ENCODE peak calls at places on chromosomes 13 and 19, in nine cellular contexts. One of them, this sample, is unnamed.
A peak's percentile ranks its signal among the peaks of the same experiment; 100 is the strongest.

GRCh38 chr13:110984798-110985197 is 69.9 kb upstream of the ANKRD10 start:
- DNase-seq in bronchial epithelial cell: no peak
- DNase-seq in CD8-positive, alpha-beta T cell: no peak
- DNase-seq in iPS-NIHi11: no peak
- DNase-seq in hepatic stellate cell: no peak
- DNase-seq in HEK293T: no peak
- DNase-seq in NCI-H1930: no peak
- DNase-seq in NCI-H1105 treated with DMSO at 0.1 percent for 48 hours: no peak
- DNase-seq in stimulated activated CD4-positive, alpha-beta T cell treated with anti-CD3 and anti-CD28 coated beads, Interleukin-15, amount 100 ng/mL, for 24 hours: no peak
- DNase-seq in this sample: no peak

GRCh38 chr19:41064974-41065569 is 23.2 kb upstream of the CYP2A13 start:
- DNase-seq in NCI-H1105 treated with DMSO at 0.1 percent for 48 hours: no peak
- DNase-seq in stimulated activated CD4-positive, alpha-beta T cell treated with anti-CD3 and anti-CD28 coated beads, Interleukin-15, amount 100 ng/mL, for 24 hours: no peak
- DNase-seq in bronchial epithelial cell: peak; percentile 24
- DNase-seq in HEK293T: peak; percentile 41
- DNase-seq in CD8-positive, alpha-beta T cell: no peak
- DNase-seq in hepatic stellate cell: peak; percentile 25
- DNase-seq in iPS-NIHi11: peak; percentile 67
- DNase-seq in NCI-H1930: no peak
- DNase-seq in this sample: peak; percentile 67

GRCh38 chr19:46427518-46427917 is 1.2 kb downstream of the PNMA8C start:
- DNase-seq in HEK293T: no peak
- DNase-seq in CD8-positive, alpha-beta T cell: no peak
- DNase-seq in NCI-H1105 treated with DMSO at 0.1 percent for 48 hours: no peak
- DNase-seq in NCI-H1930: no peak
- DNase-seq in bronchial epithelial cell: no peak
- DNase-seq in hepatic stellate cell: no peak
- DNase-seq in stimulated activated CD4-positive, alpha-beta T cell treated with anti-CD3 and anti-CD28 coated beads, Interleukin-15, amount 100 ng/mL, for 24 hours: no peak
- DNase-seq in iPS-NIHi11: no peak
- DNase-seq in this sample: no peak

GRCh38 chr13:49802410-49802809 is 9.9 kb upstream of the KPNA3 start:
- DNase-seq in hepatic stellate cell: no peak
- DNase-seq in iPS-NIHi11: no peak
- DNase-seq in HEK293T: no peak
- DNase-seq in NCI-H1105 treated with DMSO at 0.1 percent for 48 hours: no peak
- DNase-seq in stimulated activated CD4-positive, alpha-beta T cell treated with anti-CD3 and anti-CD28 coated beads, Interleukin-15, amount 100 ng/mL, for 24 hours: no peak
- DNase-seq in bronchial epithelial cell: no peak
- DNase-seq in CD8-positive, alpha-beta T cell: no peak
- DNase-seq in NCI-H1930: no peak
- DNase-seq in this sample: no peak

GRCh38 chr13:30551194-30551593 is 66.5 kb upstream of the USPL1 start:
- DNase-seq in HEK293T: peak; percentile 18
- DNase-seq in iPS-NIHi11: peak; percentile 42
- DNase-seq in CD8-positive, alpha-beta T cell: no peak
- DNase-seq in NCI-H1105 treated with DMSO at 0.1 percent for 48 hours: no peak
- DNase-seq in stimulated activated CD4-positive, alpha-beta T cell treated with anti-CD3 and anti-CD28 coated beads, Interleukin-15, amount 100 ng/mL, for 24 hours: no peak
- DNase-seq in hepatic stellate cell: peak; percentile 19
- DNase-seq in bronchial epithelial cell: peak; percentile 47
- DNase-seq in NCI-H1930: peak; percentile 14
- DNase-seq in this sample: peak; percentile 72

GRCh38 chr13:44738463-44738862 is 162.3 kb upstream of the TSC22D1 start:
- DNase-seq in HEK293T: no peak
- DNase-seq in stimulated activated CD4-positive, alpha-beta T cell treated with anti-CD3 and anti-CD28 coated beads, Interleukin-15, amount 100 ng/mL, for 24 hours: no peak
- DNase-seq in bronchial epithelial cell: no peak
- DNase-seq in NCI-H1105 treated with DMSO at 0.1 percent for 48 hours: no peak
- DNase-seq in iPS-NIHi11: no peak
- DNase-seq in CD8-positive, alpha-beta T cell: no peak
- DNase-seq in hepatic stellate cell: no peak
- DNase-seq in NCI-H1930: no peak
- DNase-seq in this sample: no peak

GRCh38 chr13:29758591-29759114 is 91.8 kb downstream of the UBL3 start:
- DNase-seq in bronchial epithelial cell: peak; percentile 17
- DNase-seq in NCI-H1930: no peak
- DNase-seq in hepatic stellate cell: no peak
- DNase-seq in iPS-NIHi11: no peak
- DNase-seq in NCI-H1105 treated with DMSO at 0.1 percent for 48 hours: no peak
- DNase-seq in HEK293T: no peak
- DNase-seq in stimulated activated CD4-positive, alpha-beta T cell treated with anti-CD3 and anti-CD28 coated beads, Interleukin-15, amount 100 ng/mL, for 24 hours: peak; percentile 80
- DNase-seq in CD8-positive, alpha-beta T cell: peak; percentile 12
- DNase-seq in this sample: peak; percentile 64

GRCh38 chr13:48600374-48601364 is 53.1 kb upstream of the CYSLTR2 start:
- DNase-seq in iPS-NIHi11: no peak
- DNase-seq in NCI-H1930: no peak
- DNase-seq in CD8-positive, alpha-beta T cell: no peak
- DNase-seq in HEK293T: no peak
- DNase-seq in hepatic stellate cell: no peak
- DNase-seq in bronchial epithelial cell: no peak
- DNase-seq in NCI-H1105 treated with DMSO at 0.1 percent for 48 hours: no peak
- DNase-seq in stimulated activated CD4-positive, alpha-beta T cell treated with anti-CD3 and anti-CD28 coated beads, Interleukin-15, amount 100 ng/mL, for 24 hours: peak; percentile 22
- DNase-seq in this sample: no peak

GRCh38 chr19:16018106-16018755 is 58.1 kb upstream of the TPM4 start:
- DNase-seq in stimulated activated CD4-positive, alpha-beta T cell treated with anti-CD3 and anti-CD28 coated beads, Interleukin-15, amount 100 ng/mL, for 24 hours: no peak
- DNase-seq in iPS-NIHi11: no peak
- DNase-seq in HEK293T: no peak
- DNase-seq in NCI-H1105 treated with DMSO at 0.1 percent for 48 hours: no peak
- DNase-seq in CD8-positive, alpha-beta T cell: no peak
- DNase-seq in hepatic stellate cell: no peak
- DNase-seq in bronchial epithelial cell: no peak
- DNase-seq in NCI-H1930: no peak
- DNase-seq in this sample: no peak

GRCh38 chr13:49652691-49653305 is 24.5 kb downstream of the ARL11 start:
- DNase-seq in NCI-H1930: peak; percentile 39
- DNase-seq in stimulated activated CD4-positive, alpha-beta T cell treated with anti-CD3 and anti-CD28 coated beads, Interleukin-15, amount 100 ng/mL, for 24 hours: peak; percentile 22
- DNase-seq in CD8-positive, alpha-beta T cell: no peak
- DNase-seq in hepatic stellate cell: peak; percentile 70
- DNase-seq in iPS-NIHi11: peak; percentile 75
- DNase-seq in HEK293T: peak; percentile 74
- DNase-seq in bronchial epithelial cell: no peak
- DNase-seq in NCI-H1105 treated with DMSO at 0.1 percent for 48 hours: peak; percentile 49
- DNase-seq in this sample: peak; percentile 73

GRCh38 chr13:65914707-65915106 is 1315.4 kb downstream of the PCDH9 start:
- DNase-seq in NCI-H1105 treated with DMSO at 0.1 percent for 48 hours: no peak
- DNase-seq in iPS-NIHi11: no peak
- DNase-seq in HEK293T: no peak
- DNase-seq in bronchial epithelial cell: peak; percentile 45
- DNase-seq in stimulated activated CD4-positive, alpha-beta T cell treated with anti-CD3 and anti-CD28 coated beads, Interleukin-15, amount 100 ng/mL, for 24 hours: no peak
- DNase-seq in hepatic stellate cell: no peak
- DNase-seq in CD8-positive, alpha-beta T cell: no peak
- DNase-seq in NCI-H1930: no peak
- DNase-seq in this sample: no peak

GRCh38 chr13:113647351-113648217 is 10.4 kb downstream of the ATP4B start:
- DNase-seq in iPS-NIHi11: no peak
- DNase-seq in stimulated activated CD4-positive, alpha-beta T cell treated with anti-CD3 and anti-CD28 coated beads, Interleukin-15, amount 100 ng/mL, for 24 hours: no peak
- DNase-seq in HEK293T: no peak
- DNase-seq in NCI-H1105 treated with DMSO at 0.1 percent for 48 hours: peak; percentile 97
- DNase-seq in NCI-H1930: no peak
- DNase-seq in hepatic stellate cell: no peak
- DNase-seq in CD8-positive, alpha-beta T cell: no peak
- DNase-seq in bronchial epithelial cell: peak; percentile 39
- DNase-seq in this sample: peak; percentile 21

GRCh38 chr19:38003427-38004099 is 96.6 kb downstream of the SIPA1L3 start:
- DNase-seq in NCI-H1105 treated with DMSO at 0.1 percent for 48 hours: peak; percentile 87
- DNase-seq in bronchial epithelial cell: peak; percentile 93
- DNase-seq in CD8-positive, alpha-beta T cell: no peak
- DNase-seq in HEK293T: peak; percentile 18
- DNase-seq in hepatic stellate cell: peak; percentile 45
- DNase-seq in iPS-NIHi11: peak; percentile 62
- DNase-seq in NCI-H1930: no peak
- DNase-seq in stimulated activated CD4-positive, alpha-beta T cell treated with anti-CD3 and anti-CD28 coated beads, Interleukin-15, amount 100 ng/mL, for 24 hours: peak; percentile 48
- DNase-seq in this sample: no peak

GRCh38 chr13:61728468-61728867 is 312.8 kb upstream of the PCDH20 start:
- DNase-seq in NCI-H1930: no peak
- DNase-seq in CD8-positive, alpha-beta T cell: no peak
- DNase-seq in bronchial epithelial cell: peak; percentile 42
- DNase-seq in hepatic stellate cell: no peak
- DNase-seq in stimulated activated CD4-positive, alpha-beta T cell treated with anti-CD3 and anti-CD28 coated beads, Interleukin-15, amount 100 ng/mL, for 24 hours: no peak
- DNase-seq in NCI-H1105 treated with DMSO at 0.1 percent for 48 hours: peak; percentile 90
- DNase-seq in iPS-NIHi11: no peak
- DNase-seq in HEK293T: no peak
- DNase-seq in this sample: peak; percentile 73

GRCh38 chr13:28337196-28338045 is 157.5 kb downstream of the FLT1 start:
- DNase-seq in NCI-H1930: no peak
- DNase-seq in iPS-NIHi11: no peak
- DNase-seq in hepatic stellate cell: peak; percentile 78
- DNase-seq in HEK293T: no peak
- DNase-seq in bronchial epithelial cell: peak; percentile 25
- DNase-seq in NCI-H1105 treated with DMSO at 0.1 percent for 48 hours: peak; percentile 48
- DNase-seq in stimulated activated CD4-positive, alpha-beta T cell treated with anti-CD3 and anti-CD28 coated beads, Interleukin-15, amount 100 ng/mL, for 24 hours: no peak
- DNase-seq in CD8-positive, alpha-beta T cell: no peak
- DNase-seq in this sample: peak; percentile 23

GRCh38 chr13:99565478-99566124 is 64.3 kb downstream of the TM9SF2 start:
- DNase-seq in NCI-H1930: no peak
- DNase-seq in stimulated activated CD4-positive, alpha-beta T cell treated with anti-CD3 and anti-CD28 coated beads, Interleukin-15, amount 100 ng/mL, for 24 hours: no peak
- DNase-seq in HEK293T: no peak
- DNase-seq in NCI-H1105 treated with DMSO at 0.1 percent for 48 hours: no peak
- DNase-seq in hepatic stellate cell: no peak
- DNase-seq in bronchial epithelial cell: no peak
- DNase-seq in iPS-NIHi11: peak; percentile 41
- DNase-seq in CD8-positive, alpha-beta T cell: no peak
- DNase-seq in this sample: no peak

GRCh38 chr13:106967391-106967790 is 399.5 kb upstream of the ARGLU1 start:
- DNase-seq in NCI-H1930: no peak
- DNase-seq in CD8-positive, alpha-beta T cell: no peak
- DNase-seq in iPS-NIHi11: no peak
- DNase-seq in bronchial epithelial cell: no peak
- DNase-seq in hepatic stellate cell: no peak
- DNase-seq in HEK293T: no peak
- DNase-seq in NCI-H1105 treated with DMSO at 0.1 percent for 48 hours: no peak
- DNase-seq in stimulated activated CD4-positive, alpha-beta T cell treated with anti-CD3 and anti-CD28 coated beads, Interleukin-15, amount 100 ng/mL, for 24 hours: no peak
- DNase-seq in this sample: no peak

GRCh38 chr13:43305416-43305815 is 282.0 kb downstream of the DNAJC15 start:
- DNase-seq in NCI-H1105 treated with DMSO at 0.1 percent for 48 hours: no peak
- DNase-seq in NCI-H1930: no peak
- DNase-seq in bronchial epithelial cell: peak; percentile 71
- DNase-seq in hepatic stellate cell: peak; percentile 26
- DNase-seq in stimulated activated CD4-positive, alpha-beta T cell treated with anti-CD3 and anti-CD28 coated beads, Interleukin-15, amount 100 ng/mL, for 24 hours: no peak
- DNase-seq in HEK293T: no peak
- DNase-seq in CD8-positive, alpha-beta T cell: no peak
- DNase-seq in iPS-NIHi11: no peak
- DNase-seq in this sample: no peak

This sample was measured in SK-MEL-5.